ENCODE peak calls at places on chromosome 1, in four cellular contexts. T is hippocampal formation; Y is astrocyte of the spinal cord; X is activated CD4-positive, alpha-beta T cell treated with anti-CD3 and anti-CD28 coated beads, Interleukin-2, amount 50 U/mL, for 24 hours. R is an unnamed sample.

GRCh38 chr1:184051138-184051484 is 419 bp upstream of the TSEN15 start:
- DNase-seq in T (no peak), Y (no peak), X (no peak), R (no peak)

GRCh38 chr1:240687820-240688219 is 75.9 kb upstream of the GREM2 start:
- DNase-seq in T (no peak), Y (no peak), X (no peak), R (no peak)

GRCh38 chr1:245235156-245235555 is 80.4 kb downstream of the KIF26B start:
- DNase-seq in T (no peak), Y (peak), X (no peak), R (no peak)

GRCh38 chr1:52752427-52752826 is 26.2 kb downstream of the ZYG11B start:
- DNase-seq in T (no peak), Y (no peak), X (no peak), R (no peak)

GRCh38 chr1:179814513-179814838 is 63.1 kb downstream of the TOR1AIP2 start:
- DNase-seq in T (no peak), Y (no peak), X (no peak), R (no peak)

GRCh38 chr1:110477445-110477957 is 26.6 kb downstream of the PROK1 start:
- DNase-seq in T (no peak), Y (no peak), X (no peak), R (peak)

GRCh38 chr1:2251786-2252185 is 23.7 kb downstream of the SKI start:
- DNase-seq in T (no peak), Y (no peak), X (no peak), R (no peak)

GRCh38 chr1:42146916-42147320 is 6.3 kb upstream of the GUCA2B start:
- DNase-seq in T (peak), Y (peak), X (peak), R (peak)

GRCh38 chr1:110979154-110979553 is 15.4 kb upstream of the LRIF1 start:
- DNase-seq in T (no peak), Y (no peak), X (no peak), R (no peak)

GRCh38 chr1:173507847-173508209 is 30.7 kb downstream of the PRDX6 start:
- DNase-seq in T (no peak), Y (no peak), X (no peak), R (no peak)